ENCODE peak calls at places on chromosome 2, in seven cellular contexts. E, F, V, Z, M, T and J are unnamed samples.
A peak's percentile ranks its signal among the peaks of the same experiment; 100 is the strongest.

GRCh38 chr2:205733082-205733481 is 50.8 kb downstream of the NRP2 start:
- DNase-seq in T (no peak), Z (no peak), V (no peak), E (no peak), F (no peak), M (no peak), J (no peak)

GRCh38 chr2:197158591-197159550 is 151.7 kb downstream of the ANKRD44 start:
- DNase-seq in Z (no peak), V (no peak), F (no peak), T (no peak), M (no peak), E (no peak), J (no peak)

GRCh38 chr2:187403568-187404260 is 44.3 kb downstream of the CALCRL start:
- DNase-seq in Z (peak; percentile 92), V (no peak), M (no peak), E (no peak), F (peak; percentile 15), T (no peak), J (no peak)

GRCh38 chr2:144102386-144102785 is 417.5 kb downstream of the ZEB2 start:
- DNase-seq in E (no peak), T (no peak), M (no peak), V (no peak), F (no peak), Z (no peak), J (no peak)

GRCh38 chr2:101831351-101831865 is 133.9 kb downstream of the MAP4K4 start:
- DNase-seq in V (no peak), F (no peak), T (peak; percentile 72), Z (peak; percentile 85), M (peak; percentile 84), E (peak; percentile 52), J (peak; percentile 64)

GRCh38 chr2:11187083-11187619 is 31.9 kb downstream of the SLC66A3 start:
- DNase-seq in T (no peak), V (no peak), M (no peak), Z (peak; percentile 41), E (no peak), F (no peak), J (no peak)

GRCh38 chr2:23523651-23524260 is 138.8 kb downstream of the KLHL29 start:
- DNase-seq in F (no peak), Z (no peak), E (no peak), V (no peak), M (peak; percentile 92), T (peak; percentile 40), J (peak; percentile 46)

GRCh38 chr2:197215988-197216979 is 94.3 kb downstream of the ANKRD44 start:
- DNase-seq in E (no peak), T (no peak), F (peak; percentile 80), M (no peak), V (no peak), Z (peak; percentile 34), J (no peak)

GRCh38 chr2:151071382-151071781 is 190.3 kb downstream of the RBM43 start:
- DNase-seq in T (no peak), M (no peak), F (no peak), V (no peak), Z (peak; percentile 30), E (no peak), J (no peak)

GRCh38 chr2:240467149-240467642 is 31.7 kb downstream of the GPC1 start:
- DNase-seq in F (no peak), M (peak; percentile 62), V (no peak), E (no peak), T (peak; percentile 4), Z (no peak), J (peak; percentile 14)

GRCh38 chr2:144358979-144359541 is 160.9 kb downstream of the ZEB2 start:
- DNase-seq in F (peak; percentile 75), E (no peak), T (no peak), M (no peak), V (no peak), Z (peak; percentile 57), J (no peak)

GRCh38 chr2:165793779-165794519 is at the start of gene GALNT3:
- DNase-seq in E (no peak), T (peak; percentile 94), F (no peak), Z (no peak), M (peak; percentile 65), V (no peak), J (peak; percentile 93)

GRCh38 chr2:165794520-165794882 is 454 bp upstream of the GALNT3 start:
- DNase-seq in M (peak; percentile 57), T (peak; percentile 69), Z (no peak), E (no peak), V (no peak), F (peak; percentile 43), J (peak; percentile 52)

GRCh38 chr2:165795011-165795410 is 964 bp upstream of the GALNT3 start:
- DNase-seq in Z (no peak), E (no peak), V (no peak), F (no peak), M (no peak), T (peak; percentile 17), J (no peak)

GRCh38 chr2:165791811-165792454 is 2.1 kb downstream of the GALNT3 start:
- DNase-seq in T (no peak), F (no peak), M (no peak), E (no peak), V (no peak), Z (no peak), J (no peak)

DNA sequence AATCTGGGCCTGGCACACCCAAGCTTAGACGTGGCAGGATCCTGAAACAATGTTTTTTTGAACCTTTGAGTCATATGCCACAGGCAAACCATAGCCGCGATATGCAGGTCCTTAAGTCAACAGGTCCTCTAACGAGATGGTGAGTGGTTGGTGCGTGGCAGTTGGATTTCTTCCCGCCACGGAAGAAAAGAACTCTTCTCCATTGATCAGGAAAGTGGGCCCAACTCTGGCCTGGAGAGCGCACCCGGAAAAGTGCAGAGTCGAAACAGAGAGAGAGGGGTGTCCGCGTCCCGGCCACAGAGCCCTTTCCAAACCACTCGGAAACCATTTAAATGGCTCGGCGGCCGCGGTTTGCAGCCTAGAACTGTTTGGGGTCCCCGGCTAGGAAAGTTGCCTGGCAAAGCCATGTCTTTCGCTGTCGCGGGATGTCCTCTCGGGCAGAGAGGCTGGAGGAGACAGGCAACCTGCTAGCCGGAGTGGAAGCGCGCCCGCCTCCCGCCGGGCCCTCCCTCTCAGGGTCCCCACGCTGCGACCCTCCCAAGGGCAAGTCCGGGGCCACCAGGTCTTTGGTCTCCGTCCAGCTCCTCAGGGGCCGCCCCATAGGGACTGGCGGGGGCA is 777 bp downstream of the GALNT3 start:
- DNase-seq in M (no peak), F (no peak), E (no peak), T (peak; percentile 56), Z (no peak), V (no peak), J (peak; percentile 25)
- TF ChIP-seq POLR2A in M (no peak), F (no peak), E (no peak), T (peak; percentile 65), Z (no peak), V (no peak), J (no peak)

GRCh38 chr2:237673130-237673921 is 45.9 kb downstream of the LRRFIP1 start:
- DNase-seq in E (peak; percentile 48), V (peak; percentile 44), M (peak; percentile 79), F (no peak), T (peak; percentile 75), Z (peak; percentile 74), J (peak; percentile 84)

GRCh38 chr2:237671466-237672173 is 44.2 kb downstream of the LRRFIP1 start:
- DNase-seq in M (peak; percentile 58), Z (no peak), E (no peak), T (no peak), F (no peak), V (no peak), J (no peak)

GRCh38 chr2:237672731-237673129 is 45.3 kb downstream of the LRRFIP1 start:
- DNase-seq in E (no peak), F (no peak), V (no peak), M (no peak), T (no peak), Z (no peak), J (no peak)

GRCh38 chr2:237675326-237675725 is 47.9 kb downstream of the LRRFIP1 start:
- DNase-seq in F (no peak), V (no peak), T (no peak), M (no peak), E (no peak), Z (peak; percentile 83), J (no peak)

DNA sequence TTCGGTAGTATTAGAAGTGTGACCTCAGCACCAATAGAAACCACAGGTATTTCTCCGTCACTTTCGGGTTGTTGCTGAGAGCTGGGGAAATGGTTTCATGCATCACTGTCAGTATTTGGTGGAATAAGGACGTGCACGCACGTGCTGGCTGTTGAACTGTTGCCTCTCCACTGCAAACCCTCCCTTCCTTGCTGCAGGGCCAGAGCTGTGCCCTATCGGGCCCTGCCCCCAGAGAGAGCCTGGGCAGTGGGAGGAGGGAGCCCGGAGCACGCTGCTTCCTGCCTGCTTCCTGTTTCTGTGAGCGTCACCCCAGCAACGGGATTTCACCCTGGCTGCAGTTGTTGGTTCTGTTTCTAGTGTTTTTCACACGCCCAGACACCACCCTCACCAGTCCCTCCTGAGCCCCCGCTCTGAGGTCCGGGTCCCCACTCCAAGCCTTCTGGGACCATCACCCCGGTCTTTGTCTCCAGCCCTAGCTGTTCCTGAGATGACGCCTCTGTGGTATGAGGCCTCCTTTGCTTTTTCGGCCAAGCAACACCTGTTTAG is 47.4 kb downstream of the LRRFIP1 start:
- DNase-seq in M (peak; percentile 92), F (peak; percentile 77), Z (peak; percentile 96), V (peak; percentile 74), E (no peak), T (peak; percentile 88), J (peak; percentile 80)
- TF ChIP-seq POLR2A in M (no peak), F (no peak), Z (peak; percentile 45), V (peak; percentile 3), E (no peak), T (peak; percentile 27), J (no peak)

DNA sequence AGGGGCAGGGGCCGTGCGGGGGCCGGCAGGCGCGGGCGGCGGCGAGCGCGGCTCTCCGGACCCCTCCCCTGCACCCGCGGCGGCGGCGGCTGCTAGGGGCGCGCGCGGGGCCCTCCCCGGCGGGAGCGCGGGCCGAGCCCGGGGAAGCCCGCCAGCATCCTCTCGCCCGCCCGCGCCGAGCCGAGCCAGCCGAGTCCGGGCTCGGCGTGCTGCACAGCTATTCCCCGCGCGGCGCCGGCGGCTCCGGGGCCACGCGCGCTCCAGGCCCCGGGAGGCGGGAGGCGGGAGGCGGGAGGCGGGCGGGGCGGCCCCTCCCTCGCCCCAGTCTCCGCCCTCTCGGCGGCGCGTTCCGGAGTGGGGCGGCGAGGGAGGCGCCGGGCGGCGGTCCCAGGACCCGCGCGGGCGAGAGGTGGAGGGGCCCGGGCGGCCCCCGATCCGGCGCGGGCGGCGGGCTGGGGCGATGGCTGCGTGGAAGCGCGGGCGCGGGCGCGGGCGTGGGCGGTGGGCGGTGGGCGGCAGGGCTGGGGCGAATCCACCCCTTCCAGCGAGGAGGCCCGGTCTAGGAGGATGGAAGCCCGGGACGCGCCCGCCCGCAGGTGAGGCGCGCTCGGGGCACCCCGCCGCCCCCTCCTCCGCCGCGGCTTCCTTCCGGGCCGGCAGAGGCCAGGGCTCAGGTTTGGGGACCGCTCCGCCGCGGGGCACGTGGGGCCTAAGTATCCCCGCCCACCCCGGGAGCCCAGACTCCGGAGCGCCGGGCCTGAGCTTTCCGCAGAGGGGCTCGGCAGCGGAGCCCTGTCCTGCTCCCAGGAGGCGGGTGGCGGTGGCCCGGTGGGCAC is at the start of gene ADCY3:
- DNase-seq in F (no peak), V (peak; percentile 73), T (peak; percentile 59), M (peak; percentile 76), E (peak; percentile 89), Z (no peak), J (no peak)
- TF ChIP-seq POLR2A in F (peak; percentile 49), V (no peak), T (no peak), M (no peak), E (no peak), Z (no peak), J (no peak)

DNA sequence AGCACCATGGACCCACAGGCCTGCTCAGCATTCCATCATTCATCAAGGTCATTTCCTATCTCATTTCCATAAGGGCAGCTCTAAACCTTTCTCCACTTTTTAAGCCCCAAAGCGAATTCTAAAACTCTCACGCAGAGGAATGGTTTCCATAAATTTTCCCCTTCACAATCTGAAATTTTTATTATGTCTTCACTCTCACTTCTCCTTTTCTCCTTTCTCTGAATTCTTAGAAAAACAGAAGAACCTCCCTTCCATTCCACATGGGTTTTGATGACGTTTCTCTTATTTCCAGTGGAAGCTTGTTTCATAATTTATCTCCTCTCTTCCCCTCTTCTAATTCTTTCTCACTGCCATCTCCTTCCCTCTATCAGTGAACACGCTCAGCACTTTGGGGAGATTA is 97.3 kb downstream of the SPATS2L start:
- DNase-seq in E (no peak), M (no peak), F (no peak), Z (no peak), V (no peak), T (no peak), J (no peak)
- TF ChIP-seq POLR2A in E (no peak), M (no peak), F (no peak), Z (no peak), V (no peak), T (no peak), J (no peak)